ENCODE peak calls at places on chromosomes 4 and X, in ten cellular contexts. Q, K, E, J, N, H, O, I, U and T are unnamed samples.

GRCh38 chrX:110563276-110563675 is 204.6 kb downstream of the RTL9 start:
- DNase-seq in E (no peak), Q (no peak), K (no peak), N (peak; percentile 75), O (no peak), I (no peak), J (no peak), H (no peak), U (no peak), T (no peak)

GRCh38 chrX:114073926-114074325 is 510.0 kb upstream of the HTR2C start:
- DNase-seq in U (no peak), Q (no peak), N (no peak), J (no peak), E (peak; percentile 58), H (no peak), O (no peak), I (no peak), K (no peak), T (no peak)

GRCh38 chr4:2271279-2272025 is 9.5 kb upstream of the MXD4 start:
- DNase-seq in O (no peak), I (no peak), J (no peak), E (no peak), H (no peak), Q (no peak), N (no peak), K (no peak), U (no peak), T (no peak)

GRCh38 chr4:161581262-161581661 is 582.5 kb downstream of the FSTL5 start:
- DNase-seq in O (peak; percentile 37), U (no peak), J (no peak), N (no peak), E (no peak), Q (no peak), K (no peak), H (peak; percentile 26), I (peak; percentile 30), T (peak; percentile 19)

GRCh38 chr4:186104895-186105720 is 604 bp downstream of the FAM149A start:
- DNase-seq in O (no peak), Q (no peak), U (no peak), E (peak; percentile 59), N (no peak), J (peak; percentile 40), K (peak; percentile 52), I (no peak), H (no peak), T (no peak)

GRCh38 chrX:49627030-49627777 is 28.4 kb downstream of the GAGE1 start:
- DNase-seq in O (peak; percentile 1), Q (no peak), H (peak; percentile 44), E (peak; percentile 7), U (no peak), I (peak; percentile 4), J (no peak), N (peak; percentile 3), K (peak; percentile 56), T (peak; percentile 9)

GRCh38 chr4:83828601-83829000 is 292.7 kb downstream of the GPAT3 start:
- DNase-seq in K (no peak), O (no peak), I (no peak), U (no peak), E (no peak), H (no peak), J (no peak), Q (no peak), N (no peak), T (no peak)

GRCh38 chr4:185115827-185116232 is 27.2 kb upstream of the SLC25A4 start:
- DNase-seq in J (peak; percentile 86), N (peak; percentile 81), K (peak; percentile 66), H (peak; percentile 11), I (no peak), U (no peak), E (peak; percentile 56), O (no peak), Q (no peak), T (peak; percentile 66)

GRCh38 chr4:170339522-170339921 is 249.8 kb upstream of the AADAT start:
- DNase-seq in H (no peak), O (peak; percentile 34), N (peak; percentile 24), Q (no peak), E (no peak), U (no peak), J (no peak), I (no peak), K (no peak), T (no peak)

GRCh38 chrX:151902813-151903591 is 9.7 kb upstream of the MAGEA4 start:
- DNase-seq in N (peak; percentile 92), J (no peak), U (no peak), K (no peak), Q (peak; percentile 55), H (peak; percentile 90), I (no peak), E (no peak), O (peak; percentile 71), T (no peak)

GRCh38 chr4:154490589-154491340 is 834 bp downstream of the DCHS2 start:
- DNase-seq in H (no peak), J (no peak), N (no peak), U (no peak), E (peak; percentile 57), K (peak; percentile 55), I (no peak), O (no peak), Q (no peak), T (no peak)

GRCh38 chr4:4361883-4362282 is 25.0 kb upstream of the NSG1 start:
- DNase-seq in J (no peak), N (no peak), H (no peak), E (no peak), Q (no peak), I (no peak), O (no peak), K (no peak), U (no peak), T (no peak)

GRCh38 chr4:88982757-88983156 is 74.2 kb downstream of the FAM13A start:
- DNase-seq in J (no peak), E (no peak), Q (no peak), H (no peak), O (no peak), K (no peak), N (no peak), I (no peak), U (no peak), T (no peak)

GRCh38 chr4:88985088-88985779 is 71.8 kb downstream of the FAM13A start:
- DNase-seq in J (no peak), Q (peak; percentile 32), I (no peak), U (no peak), K (no peak), H (no peak), E (no peak), O (peak; percentile 43), N (peak; percentile 95), T (no peak)

GRCh38 chr4:88981993-88982392 is 75.0 kb downstream of the FAM13A start:
- DNase-seq in Q (no peak), K (no peak), H (no peak), J (no peak), E (no peak), O (no peak), N (no peak), I (no peak), U (no peak), T (no peak)

GRCh38 chr4:88979292-88979691 is 77.7 kb downstream of the FAM13A start:
- DNase-seq in H (no peak), I (no peak), Q (no peak), E (no peak), O (no peak), U (no peak), K (no peak), J (no peak), N (no peak), T (no peak)

GRCh38 chr4:88981571-88981970 is 75.4 kb downstream of the FAM13A start:
- DNase-seq in O (no peak), H (no peak), Q (no peak), I (no peak), U (no peak), J (no peak), E (no peak), K (no peak), N (no peak), T (no peak)
- TF ChIP-seq CTCF in O (no peak), H (no peak), Q (no peak), I (no peak), U (no peak), J (no peak), E (no peak), K (no peak), N (no peak), T (no peak)

DNA sequence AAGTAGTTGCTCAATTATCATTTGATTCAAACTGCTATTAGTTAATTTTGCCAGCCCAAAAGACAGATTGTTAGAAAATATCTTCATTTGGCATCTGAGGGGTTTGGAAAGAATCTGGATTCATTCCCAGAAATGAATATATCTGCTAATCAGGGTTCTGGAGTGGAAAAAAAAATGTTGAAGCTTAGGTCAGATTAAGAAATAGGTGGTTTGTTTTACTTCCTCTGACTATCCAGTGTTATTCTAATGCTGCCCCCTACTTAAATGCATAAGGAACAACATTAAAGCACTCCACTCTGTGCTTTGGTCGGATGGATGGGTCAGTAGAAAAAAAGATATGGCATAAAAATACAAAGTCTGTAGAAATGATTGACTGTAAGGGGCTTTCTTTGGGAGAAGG is 89.0 kb downstream of the LUZP4 start:
- DNase-seq in J (no peak), E (no peak), Q (no peak), K (no peak), I (no peak), O (no peak), H (peak; percentile 22), U (no peak), N (peak; percentile 48), T (no peak)
- TF ChIP-seq CTCF in J (no peak), E (no peak), Q (no peak), K (no peak), I (no peak), O (no peak), H (no peak), U (no peak), N (no peak), T (no peak)

GRCh38 chr4:78517050-78517652 is 34.4 kb upstream of the ANXA3 start:
- DNase-seq in U (no peak), J (no peak), O (peak; percentile 17), H (peak; percentile 16), Q (no peak), I (no peak), N (peak; percentile 60), K (no peak), E (peak; percentile 54), T (peak; percentile 25)
- TF ChIP-seq CTCF in U (peak; percentile 86), J (peak; percentile 71), O (peak; percentile 65), H (peak; percentile 65), Q (peak; percentile 40), I (no peak), N (peak; percentile 71), K (peak; percentile 19), E (peak; percentile 77), T (peak; percentile 30)

GRCh38 chrX:115952417-115953092 is 218.0 kb upstream of the AGTR2 start:
- DNase-seq in J (no peak), K (no peak), U (no peak), O (no peak), Q (no peak), H (no peak), I (no peak), E (peak; percentile 13), N (no peak), T (no peak)

GRCh38 chrX:115948018-115948923 is 222.3 kb upstream of the AGTR2 start:
- DNase-seq in U (no peak), N (no peak), O (no peak), Q (no peak), J (no peak), H (no peak), K (no peak), I (no peak), E (peak; percentile 6), T (peak; percentile 39)

GRCh38 chrX:115946059-115946458 is 224.5 kb upstream of the AGTR2 start:
- DNase-seq in I (no peak), Q (no peak), N (no peak), O (no peak), K (no peak), H (no peak), E (no peak), J (no peak), U (no peak), T (no peak)

GRCh38 chrX:115949900-115950822 is 220.4 kb upstream of the AGTR2 start:
- DNase-seq in I (no peak), E (peak; percentile 64), H (no peak), N (no peak), J (peak; percentile 17), K (peak; percentile 40), U (no peak), O (peak; percentile 31), Q (no peak), T (peak; percentile 17)
- TF ChIP-seq CTCF in I (no peak), E (peak; percentile 52), H (no peak), N (no peak), J (no peak), K (no peak), U (no peak), O (no peak), Q (no peak), T (no peak)